ENCODE peak calls at places on chromosomes 16 and 17, in four cellular contexts. One of them, this sample, is unnamed.

GRCh38 chr17:10646393-10646990 is 10.6 kb downstream of the MYH3 start:
- DNase-seq in PC-9: peak
- DNase-seq in astrocyte of the spinal cord: peak
- DNase-seq in foreskin fibroblast: peak
- DNase-seq in this sample: peak

GRCh38 chr16:11668590-11669379 is 530 bp downstream of the SNN start:
- DNase-seq in PC-9: no peak
- DNase-seq in astrocyte of the spinal cord: no peak
- DNase-seq in foreskin fibroblast: no peak
- DNase-seq in this sample: no peak

GRCh38 chr17:52134641-52135040 is 23.9 kb downstream of the CA10 start:
- DNase-seq in PC-9: no peak
- DNase-seq in astrocyte of the spinal cord: no peak
- DNase-seq in foreskin fibroblast: no peak
- DNase-seq in this sample: no peak

GRCh38 chr17:49730078-49730786 is 22.5 kb upstream of the SLC35B1 start:
- DNase-seq in PC-9: no peak
- DNase-seq in astrocyte of the spinal cord: peak
- DNase-seq in foreskin fibroblast: peak
- DNase-seq in this sample: peak

GRCh38 chr16:87309912-87310485 is 7.2 kb downstream of the C16orf95 start:
- DNase-seq in PC-9: no peak
- DNase-seq in astrocyte of the spinal cord: no peak
- DNase-seq in foreskin fibroblast: no peak
- DNase-seq in this sample: no peak

GRCh38 chr17:56707312-56708219 is 114.1 kb downstream of the NOG start:
- DNase-seq in PC-9: no peak
- DNase-seq in astrocyte of the spinal cord: no peak
- DNase-seq in foreskin fibroblast: no peak
- DNase-seq in this sample: peak

GRCh38 chr16:19029980-19030379 is 37.4 kb upstream of the COQ7 start:
- DNase-seq in PC-9: no peak
- DNase-seq in astrocyte of the spinal cord: no peak
- DNase-seq in foreskin fibroblast: no peak
- DNase-seq in this sample: peak

GRCh38 chr17:78818932-78819331 is 21.7 kb downstream of the USP36 start:
- DNase-seq in PC-9: no peak
- DNase-seq in astrocyte of the spinal cord: no peak
- DNase-seq in foreskin fibroblast: no peak
- DNase-seq in this sample: peak

GRCh38 chr16:56518435-56518834 is 1.4 kb downstream of the BBS2 start:
- DNase-seq in PC-9: no peak
- DNase-seq in astrocyte of the spinal cord: no peak
- DNase-seq in foreskin fibroblast: no peak
- DNase-seq in this sample: no peak

GRCh38 chr17:73393962-73394361 is 82.2 kb upstream of the CDC42EP4 start:
- DNase-seq in PC-9: no peak
- DNase-seq in astrocyte of the spinal cord: no peak
- DNase-seq in foreskin fibroblast: no peak
- DNase-seq in this sample: no peak

GRCh38 chr17:63032141-63032540 is 66.1 kb downstream of the TANC2 start:
- DNase-seq in PC-9: no peak
- DNase-seq in astrocyte of the spinal cord: no peak
- DNase-seq in foreskin fibroblast: no peak
- DNase-seq in this sample: no peak

GRCh38 chr17:28896884-28897768 is at the start of gene FLOT2:
- DNase-seq in PC-9: peak
- DNase-seq in astrocyte of the spinal cord: peak
- DNase-seq in foreskin fibroblast: peak
- DNase-seq in this sample: peak

GRCh38 chr16:84514874-84515835 is 10.7 kb upstream of the MEAK7 start:
- DNase-seq in PC-9: peak
- DNase-seq in astrocyte of the spinal cord: no peak
- DNase-seq in foreskin fibroblast: no peak
- DNase-seq in this sample: no peak

GRCh38 chr16:71428883-71429282 is 13.0 kb downstream of the TLE7 start:
- DNase-seq in PC-9: no peak
- DNase-seq in astrocyte of the spinal cord: no peak
- DNase-seq in foreskin fibroblast: no peak
- DNase-seq in this sample: peak

GRCh38 chr17:20267459-20267842 is 199.9 kb downstream of the LGALS9B start:
- DNase-seq in PC-9: no peak
- DNase-seq in astrocyte of the spinal cord: no peak
- DNase-seq in foreskin fibroblast: no peak
- DNase-seq in this sample: peak

GRCh38 chr16:67786491-67786890 is 19.9 kb downstream of the RANBP10 start:
- DNase-seq in PC-9: no peak
- DNase-seq in astrocyte of the spinal cord: no peak
- DNase-seq in foreskin fibroblast: no peak
- DNase-seq in this sample: no peak

GRCh38 chr16:10736926-10737625 is 6.6 kb upstream of the NUBP1 start:
- DNase-seq in PC-9: peak
- DNase-seq in astrocyte of the spinal cord: peak
- DNase-seq in foreskin fibroblast: peak
- DNase-seq in this sample: peak

GRCh38 chr16:85461814-85462404 is 151.2 kb upstream of the GSE1 start:
- DNase-seq in PC-9: no peak
- DNase-seq in astrocyte of the spinal cord: peak
- DNase-seq in foreskin fibroblast: no peak
- DNase-seq in this sample: peak

GRCh38 chr16:24748242-24748641 is 18.8 kb downstream of the TNRC6A start:
- DNase-seq in PC-9: peak
- DNase-seq in astrocyte of the spinal cord: peak
- DNase-seq in foreskin fibroblast: peak
- DNase-seq in this sample: peak

GRCh38 chr16:88963583-88963982 is 13.4 kb downstream of the CBFA2T3 start:
- DNase-seq in PC-9: no peak
- DNase-seq in astrocyte of the spinal cord: no peak
- DNase-seq in foreskin fibroblast: no peak
- DNase-seq in this sample: no peak

GRCh38 chr16:85757341-85757822 is 6.5 kb upstream of the C16orf74 start:
- DNase-seq in PC-9: no peak
- DNase-seq in astrocyte of the spinal cord: peak
- DNase-seq in foreskin fibroblast: peak
- DNase-seq in this sample: no peak

GRCh38 chr17:49403514-49404289 is 11.0 kb downstream of the PHB1 start:
- DNase-seq in PC-9: no peak
- DNase-seq in astrocyte of the spinal cord: no peak
- DNase-seq in foreskin fibroblast: no peak
- DNase-seq in this sample: no peak

GRCh38 chr17:28053725-28054124 is 11.2 kb downstream of the NLK start:
- DNase-seq in PC-9: no peak
- DNase-seq in astrocyte of the spinal cord: no peak
- DNase-seq in foreskin fibroblast: no peak
- DNase-seq in this sample: no peak

GRCh38 chr16:71345031-71345430 is 13.5 kb upstream of the CALB2 start:
- DNase-seq in PC-9: no peak
- DNase-seq in astrocyte of the spinal cord: no peak
- DNase-seq in foreskin fibroblast: no peak
- DNase-seq in this sample: no peak

GRCh38 chr16:89623511-89624232 is 10.2 kb downstream of the DPEP1 start:
- DNase-seq in PC-9: no peak
- DNase-seq in astrocyte of the spinal cord: peak
- DNase-seq in foreskin fibroblast: peak
- DNase-seq in this sample: peak

GRCh38 chr17:38747385-38748328 is 479 bp downstream of the PCGF2 start:
- DNase-seq in PC-9: no peak
- DNase-seq in astrocyte of the spinal cord: no peak
- DNase-seq in foreskin fibroblast: no peak
- DNase-seq in this sample: peak

GRCh38 chr17:80029235-80029974 is 6.3 kb downstream of the TBC1D16 start:
- DNase-seq in PC-9: no peak
- DNase-seq in astrocyte of the spinal cord: peak
- DNase-seq in foreskin fibroblast: peak
- DNase-seq in this sample: peak

GRCh38 chr17:74374786-74375185 is 7.5 kb downstream of the GPR142 start:
- DNase-seq in PC-9: no peak
- DNase-seq in astrocyte of the spinal cord: no peak
- DNase-seq in foreskin fibroblast: no peak
- DNase-seq in this sample: no peak

GRCh38 chr17:62781356-62781755 is 26.8 kb downstream of the MARCHF10 start:
- DNase-seq in PC-9: no peak
- DNase-seq in astrocyte of the spinal cord: peak
- DNase-seq in foreskin fibroblast: peak
- DNase-seq in this sample: peak

GRCh38 chr17:66426397-66427033 is 124.1 kb downstream of the PRKCA start:
- DNase-seq in PC-9: no peak
- DNase-seq in astrocyte of the spinal cord: no peak
- DNase-seq in foreskin fibroblast: no peak
- DNase-seq in this sample: peak

GRCh38 chr17:66272699-66273390 is 29.6 kb upstream of the PRKCA start:
- DNase-seq in PC-9: peak
- DNase-seq in astrocyte of the spinal cord: peak
- DNase-seq in foreskin fibroblast: peak
- DNase-seq in this sample: peak

This sample was measured in cardiac fibroblast.